ENCODE peak calls at places on chromosomes 3 and 15, in six cellular contexts. V is neural progenitor cell, J is uterus, W is HCT116, B is OCI-LY7, X is PC-3. Q is an unnamed sample.

GRCh38 chr3:153277029-153277428 is 115.0 kb downstream of the RAP2B start:
- DNase-seq in J (no peak), V (no peak), B (no peak), W (no peak), X (peak; percentile 43), Q (no peak)

GRCh38 chr3:30904986-30905385 is 10.5 kb upstream of the GADL1 start:
- DNase-seq in V (no peak), B (no peak), X (no peak), W (no peak), J (no peak), Q (no peak)

GRCh38 chr15:29046946-29047345 is 161.2 kb downstream of the APBA2 start:
- DNase-seq in W (no peak), B (no peak), J (no peak), V (no peak), X (no peak), Q (no peak)

GRCh38 chr3:171672124-171672523 is 138.2 kb downstream of the PLD1 start:
- DNase-seq in B (no peak), J (no peak), X (peak; percentile 59), W (no peak), V (no peak), Q (no peak)

GRCh38 chr3:157360044-157360443 is 76.6 kb upstream of the PTX3 start:
- DNase-seq in B (no peak), V (no peak), W (peak; percentile 26), X (peak; percentile 94), J (no peak), Q (no peak)

GRCh38 chr15:91413142-91413541 is 313.1 kb downstream of the SV2B start:
- DNase-seq in V (no peak), W (no peak), X (no peak), B (no peak), J (no peak), Q (no peak)

GRCh38 chr3:185151959-185152432 is 864 bp downstream of the C3orf70 start:
- DNase-seq in V (no peak), B (no peak), W (no peak), X (no peak), J (no peak), Q (no peak)

GRCh38 chr3:107598926-107599754 is 76.4 kb downstream of the BBX start:
- DNase-seq in B (peak; percentile 68), V (peak; percentile 44), W (no peak), J (peak; percentile 18), X (peak; percentile 34), Q (peak; percentile 18)

GRCh38 chr3:13076255-13076654 is 3.0 kb upstream of the IQSEC1 start:
- DNase-seq in X (no peak), W (no peak), J (no peak), B (no peak), V (no peak), Q (no peak)

GRCh38 chr3:27758083-27758482 is 36.0 kb upstream of the EOMES start:
- DNase-seq in B (no peak), V (no peak), W (peak; percentile 10), X (peak; percentile 88), J (no peak), Q (no peak)

GRCh38 chr15:47870956-47871625 is 153.8 kb downstream of the SEMA6D start:
- DNase-seq in J (no peak), B (no peak), W (no peak), X (peak; percentile 88), V (no peak), Q (no peak)

GRCh38 chr3:123046262-123046873 is 18.8 kb upstream of the SEMA5B start:
- DNase-seq in J (no peak), V (no peak), X (peak; percentile 60), B (no peak), W (no peak), Q (no peak)

GRCh38 chr3:47009225-47010049 is 30.0 kb downstream of the NBEAL2 start:
- DNase-seq in J (peak; percentile 94), W (no peak), X (no peak), B (peak; percentile 53), V (peak; percentile 95), Q (peak; percentile 96)

GRCh38 chr3:97829198-97829597 is 7.4 kb downstream of the CRYBG3 start:
- DNase-seq in X (no peak), J (no peak), V (no peak), W (no peak), B (no peak), Q (no peak)

GRCh38 chr3:97830627-97831026 is 8.8 kb downstream of the CRYBG3 start:
- DNase-seq in B (no peak), V (no peak), X (no peak), W (no peak), J (no peak), Q (no peak)

GRCh38 chr3:97831140-97831539 is 9.3 kb downstream of the CRYBG3 start:
- DNase-seq in X (no peak), J (no peak), B (no peak), W (no peak), V (no peak), Q (no peak)

GRCh38 chr3:97825101-97825500 is 3.3 kb downstream of the CRYBG3 start:
- DNase-seq in W (no peak), X (no peak), B (no peak), J (no peak), V (no peak), Q (no peak)

DNA sequence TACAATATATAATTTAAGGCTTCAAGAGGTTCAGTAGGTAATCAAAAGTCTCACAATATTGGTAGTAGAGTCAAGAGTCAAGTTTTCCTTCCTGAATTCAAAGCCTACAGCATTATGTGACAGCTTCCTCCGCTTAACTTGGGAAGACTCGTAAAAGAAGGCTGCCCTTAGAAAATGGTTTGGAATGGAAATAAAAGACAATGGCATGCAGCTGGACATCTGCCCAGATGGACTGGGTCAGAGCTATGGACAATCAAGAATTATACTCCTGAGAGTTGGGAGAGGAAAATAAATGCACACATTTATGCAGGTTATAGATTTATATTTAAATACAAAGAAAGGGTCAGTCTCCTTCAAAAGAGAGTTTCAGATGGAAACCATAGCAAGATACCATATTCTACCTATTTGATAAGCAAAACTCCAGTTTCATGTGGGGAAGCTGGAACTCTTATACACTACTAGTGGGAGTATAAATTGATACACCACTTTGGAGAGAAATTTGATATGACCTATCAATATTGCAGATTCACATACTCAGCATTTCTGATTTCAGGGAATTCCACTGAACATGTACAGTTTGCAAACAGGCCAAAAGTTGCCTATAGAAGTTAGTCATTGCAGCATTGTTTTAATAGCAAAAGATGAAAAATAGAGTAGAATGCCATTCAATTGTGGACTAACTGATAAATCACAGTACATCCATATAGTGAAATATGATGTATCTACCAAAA is 6.1 kb downstream of the CRYBG3 start:
- DNase-seq in V (no peak), W (no peak), J (no peak), B (no peak), X (peak; percentile 35), Q (no peak)
- H3K4me1 ChIP-seq in V (peaks cover 9% of the 10 kb centered on the region), W (no peaks in the 10 kb centered on the region), J (no peaks in the 10 kb centered on the region), B (no peaks in the 10 kb centered on the region), X (peaks cover 12% of the 10 kb centered on the region), Q (peaks cover 56% of the 10 kb centered on the region)

GRCh38 chr15:62985768-62986167 is 56.8 kb upstream of the TPM1 start:
- DNase-seq in V (no peak), X (no peak), J (peak; percentile 47), W (no peak), B (no peak), Q (no peak)

GRCh38 chr15:62989366-62990055 is 53.0 kb upstream of the TPM1 start:
- DNase-seq in J (no peak), W (no peak), B (no peak), V (no peak), X (no peak), Q (no peak)

GRCh38 chr15:62986948-62987347 is 55.6 kb upstream of the TPM1 start:
- DNase-seq in X (no peak), V (no peak), W (no peak), J (no peak), B (no peak), Q (no peak)

GRCh38 chr15:62991698-62992097 is 50.8 kb upstream of the TPM1 start:
- DNase-seq in B (no peak), X (no peak), V (no peak), J (no peak), W (no peak), Q (no peak)

GRCh38 chr15:62988701-62989100 is 53.8 kb upstream of the TPM1 start:
- DNase-seq in X (no peak), V (no peak), W (no peak), J (no peak), B (no peak), Q (no peak)
- TF ChIP-seq CTCF in X (no peak), V (peak; percentile 11), W (no peak), J (no peak), B (no peak), Q (no peak)

GRCh38 chr3:14392803-14393319 is 9.5 kb upstream of the SLC6A6 start:
- DNase-seq in V (no peak), J (no peak), B (no peak), X (no peak), W (no peak), Q (no peak)
- H3K27ac ChIP-seq in V (no peak overlapping the region), J (peak overlapping the region; percentile 35), B (no peak overlapping the region), X (no peak overlapping the region), W (no peak overlapping the region), Q (peak overlapping the region; percentile 95)

GRCh38 chr3:51980253-51980652 is 3.1 kb upstream of the ACY1 start:
- DNase-seq in B (no peak), V (no peak), J (no peak), X (no peak), W (no peak), Q (no peak)

GRCh38 chr3:51977449-51978142 is 2.7 kb downstream of the ABHD14A start:
- DNase-seq in J (no peak), W (no peak), X (no peak), V (no peak), B (peak; percentile 30), Q (no peak)

GRCh38 chr3:51975857-51976549 is 1.1 kb downstream of the ABHD14A start:
- DNase-seq in X (peak; percentile 37), V (peak; percentile 88), W (no peak), B (peak; percentile 44), J (peak; percentile 84), Q (peak; percentile 76)

GRCh38 chr3:51974963-51975856 is at the start of gene ABHD14A:
- DNase-seq in B (peak; percentile 72), W (no peak), J (peak; percentile 83), X (peak; percentile 81), V (peak; percentile 88), Q (peak; percentile 76)

DNA sequence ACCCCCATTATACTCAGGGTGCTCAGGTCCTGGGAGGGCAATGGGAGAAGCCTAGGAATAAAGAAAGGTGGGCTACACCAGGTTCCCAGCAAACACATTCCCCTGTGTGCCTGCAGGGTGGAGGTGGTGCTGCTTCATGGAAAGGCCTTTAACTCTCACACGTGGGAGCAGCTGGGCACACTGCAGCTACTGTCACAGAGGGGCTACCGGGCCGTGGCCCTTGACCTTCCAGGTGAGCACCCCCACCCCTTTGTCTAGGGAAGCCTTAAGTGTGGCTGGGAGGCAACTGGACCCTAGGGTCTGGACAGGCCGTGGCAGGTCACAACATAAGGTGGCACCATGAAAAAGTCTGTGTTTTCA is 3.3 kb downstream of the ABHD14A start:
- DNase-seq in X (no peak), B (no peak), V (no peak), W (no peak), J (no peak), Q (no peak)
- H3K4me1 ChIP-seq in X (peaks cover 29% of the 10 kb centered on the region), B (peaks cover 37% of the 10 kb centered on the region), V (peaks cover 30% of the 10 kb centered on the region), W (peaks cover 42% of the 10 kb centered on the region), J (peaks cover 8% of the 10 kb centered on the region), Q (peaks cover 25% of the 10 kb centered on the region)

GRCh38 chr3:61928020-61928419 is 366.6 kb downstream of the PTPRG start:
- DNase-seq in V (no peak), B (no peak), W (no peak), X (no peak), J (no peak), Q (no peak)
- TF ChIP-seq CTCF in V (no peak), B (no peak), W (no peak), X (no peak), J (no peak), Q (no peak)